ENCODE peak calls at places on chromosomes 13 and 19, in six cellular contexts. One of them, this sample, is unnamed.

GRCh38 chr13:71464673-71465072 is 402.3 kb downstream of the DACH1 start:
- DNase-seq in neural crest cell: no peak
- DNase-seq in right lobe of liver: no peak
- DNase-seq in ascending aorta: no peak
- DNase-seq in Caco-2: no peak
- DNase-seq in brain microvascular endothelial cell: no peak
- DNase-seq in this sample: no peak

GRCh38 chr13:98751397-98752110 is 918 bp downstream of the SLC15A1 start:
- DNase-seq in right lobe of liver: peak; percentile 69
- DNase-seq in Caco-2: peak; percentile 91
- DNase-seq in brain microvascular endothelial cell: no peak
- DNase-seq in ascending aorta: no peak
- DNase-seq in neural crest cell: no peak
- DNase-seq in this sample: no peak

GRCh38 chr13:62019858-62020257 is 604.2 kb upstream of the PCDH20 start:
- DNase-seq in ascending aorta: no peak
- DNase-seq in neural crest cell: no peak
- DNase-seq in brain microvascular endothelial cell: no peak
- DNase-seq in Caco-2: no peak
- DNase-seq in right lobe of liver: no peak
- DNase-seq in this sample: no peak

GRCh38 chr13:112245179-112245724 is 130.9 kb upstream of the SPACA7 start:
- DNase-seq in ascending aorta: no peak
- DNase-seq in Caco-2: no peak
- DNase-seq in right lobe of liver: no peak
- DNase-seq in neural crest cell: no peak
- DNase-seq in brain microvascular endothelial cell: no peak
- DNase-seq in this sample: no peak

GRCh38 chr19:35458821-35459391 is 10.8 kb downstream of the FFAR2 start:
- DNase-seq in ascending aorta: no peak
- DNase-seq in brain microvascular endothelial cell: no peak
- DNase-seq in right lobe of liver: peak; percentile 68
- DNase-seq in Caco-2: peak; percentile 82
- DNase-seq in neural crest cell: no peak
- DNase-seq in this sample: peak; percentile 66

GRCh38 chr13:97107815-97108534 is 113.7 kb upstream of the OXGR1 start:
- DNase-seq in ascending aorta: no peak
- DNase-seq in brain microvascular endothelial cell: peak; percentile 18
- DNase-seq in Caco-2: no peak
- DNase-seq in right lobe of liver: no peak
- DNase-seq in neural crest cell: no peak
- DNase-seq in this sample: no peak

GRCh38 chr19:49546825-49547565 is 19.2 kb downstream of the RCN3 start:
- DNase-seq in right lobe of liver: peak; percentile 74
- DNase-seq in neural crest cell: peak; percentile 81
- DNase-seq in Caco-2: peak; percentile 88
- DNase-seq in brain microvascular endothelial cell: peak; percentile 83
- DNase-seq in ascending aorta: no peak
- DNase-seq in this sample: peak; percentile 80

GRCh38 chr19:48216933-48217332 is 38.8 kb downstream of the CARD8 start:
- DNase-seq in Caco-2: no peak
- DNase-seq in ascending aorta: no peak
- DNase-seq in neural crest cell: no peak
- DNase-seq in brain microvascular endothelial cell: no peak
- DNase-seq in right lobe of liver: no peak
- DNase-seq in this sample: no peak

GRCh38 chr13:46304546-46304945 is 82.5 kb downstream of the RUBCNL start:
- DNase-seq in brain microvascular endothelial cell: no peak
- DNase-seq in right lobe of liver: no peak
- DNase-seq in Caco-2: no peak
- DNase-seq in ascending aorta: no peak
- DNase-seq in neural crest cell: no peak
- DNase-seq in this sample: no peak

GRCh38 chr13:59543418-59543817 is 620.3 kb downstream of the DIAPH3 start:
- DNase-seq in ascending aorta: no peak
- DNase-seq in right lobe of liver: no peak
- DNase-seq in brain microvascular endothelial cell: no peak
- DNase-seq in neural crest cell: no peak
- DNase-seq in Caco-2: no peak
- DNase-seq in this sample: no peak

GRCh38 chr13:113224486-113224885 is 15.1 kb downstream of the CUL4A start:
- DNase-seq in brain microvascular endothelial cell: no peak
- DNase-seq in ascending aorta: no peak
- DNase-seq in Caco-2: no peak
- DNase-seq in right lobe of liver: no peak
- DNase-seq in neural crest cell: no peak
- DNase-seq in this sample: no peak

GRCh38 chr13:63209330-63210017 is 1793.8 kb upstream of the PCDH20 start:
- DNase-seq in brain microvascular endothelial cell: peak; percentile 56
- DNase-seq in ascending aorta: no peak
- DNase-seq in right lobe of liver: no peak
- DNase-seq in Caco-2: no peak
- DNase-seq in neural crest cell: no peak
- DNase-seq in this sample: no peak

GRCh38 chr13:33639158-33639557 is 178.8 kb upstream of the RFC3 start:
- DNase-seq in ascending aorta: no peak
- DNase-seq in Caco-2: peak; percentile 69
- DNase-seq in brain microvascular endothelial cell: peak; percentile 44
- DNase-seq in right lobe of liver: no peak
- DNase-seq in neural crest cell: no peak
- DNase-seq in this sample: no peak

GRCh38 chr13:40211586-40211968 is 454.9 kb downstream of the FOXO1 start:
- DNase-seq in neural crest cell: no peak
- DNase-seq in Caco-2: no peak
- DNase-seq in brain microvascular endothelial cell: no peak
- DNase-seq in right lobe of liver: no peak
- DNase-seq in ascending aorta: no peak
- DNase-seq in this sample: no peak

GRCh38 chr19:48997972-48998371 is 4.3 kb downstream of the RUVBL2 start:
- DNase-seq in Caco-2: peak; percentile 79
- DNase-seq in neural crest cell: peak; percentile 74
- DNase-seq in brain microvascular endothelial cell: peak; percentile 66
- DNase-seq in right lobe of liver: no peak
- DNase-seq in ascending aorta: no peak
- DNase-seq in this sample: peak; percentile 54

GRCh38 chr19:46946611-46947238 is 72.9 kb upstream of the NPAS1 start:
- DNase-seq in neural crest cell: no peak
- DNase-seq in ascending aorta: no peak
- DNase-seq in right lobe of liver: peak; percentile 59
- DNase-seq in Caco-2: no peak
- DNase-seq in brain microvascular endothelial cell: no peak
- DNase-seq in this sample: no peak

GRCh38 chr13:113852536-113853517 is 11.0 kb downstream of the GAS6 start:
- DNase-seq in right lobe of liver: no peak
- DNase-seq in Caco-2: no peak
- DNase-seq in ascending aorta: no peak
- DNase-seq in neural crest cell: no peak
- DNase-seq in brain microvascular endothelial cell: no peak
- DNase-seq in this sample: no peak

GRCh38 chr19:55437410-55437809 is 5.7 kb downstream of the SHISA7 start:
- DNase-seq in brain microvascular endothelial cell: peak; percentile 56
- DNase-seq in ascending aorta: no peak
- DNase-seq in Caco-2: peak; percentile 76
- DNase-seq in right lobe of liver: no peak
- DNase-seq in neural crest cell: peak; percentile 65
- DNase-seq in this sample: no peak

GRCh38 chr19:49932731-49933131 is 3.4 kb upstream of the NUP62 start:
- DNase-seq in brain microvascular endothelial cell: no peak
- DNase-seq in neural crest cell: no peak
- DNase-seq in ascending aorta: no peak
- DNase-seq in Caco-2: no peak
- DNase-seq in right lobe of liver: no peak
- DNase-seq in this sample: no peak

GRCh38 chr19:8826371-8826770 is 5.7 kb downstream of the ZNF558 start:
- DNase-seq in right lobe of liver: no peak
- DNase-seq in ascending aorta: no peak
- DNase-seq in neural crest cell: no peak
- DNase-seq in brain microvascular endothelial cell: no peak
- DNase-seq in Caco-2: no peak
- DNase-seq in this sample: no peak

GRCh38 chr13:112761701-112762689 is 72.2 kb downstream of the ATP11A start:
- DNase-seq in right lobe of liver: no peak
- DNase-seq in neural crest cell: no peak
- DNase-seq in ascending aorta: no peak
- DNase-seq in Caco-2: no peak
- DNase-seq in brain microvascular endothelial cell: no peak
- DNase-seq in this sample: no peak

GRCh38 chr19:41937525-41937924 is 9.3 kb upstream of the ERFL start:
- DNase-seq in neural crest cell: no peak
- DNase-seq in right lobe of liver: no peak
- DNase-seq in brain microvascular endothelial cell: no peak
- DNase-seq in Caco-2: no peak
- DNase-seq in ascending aorta: no peak
- DNase-seq in this sample: no peak

GRCh38 chr19:41939861-41940442 is 11.7 kb upstream of the ERFL start:
- DNase-seq in brain microvascular endothelial cell: no peak
- DNase-seq in ascending aorta: no peak
- DNase-seq in neural crest cell: peak; percentile 49
- DNase-seq in right lobe of liver: no peak
- DNase-seq in Caco-2: peak; percentile 57
- DNase-seq in this sample: peak; percentile 82

GRCh38 chr19:41936416-41936850 is 8.2 kb upstream of the ERFL start:
- DNase-seq in right lobe of liver: no peak
- DNase-seq in brain microvascular endothelial cell: no peak
- DNase-seq in ascending aorta: no peak
- DNase-seq in Caco-2: no peak
- DNase-seq in neural crest cell: no peak
- DNase-seq in this sample: no peak

GRCh38 chr19:41936961-41937360 is 8.7 kb upstream of the ERFL start:
- DNase-seq in Caco-2: no peak
- DNase-seq in neural crest cell: no peak
- DNase-seq in ascending aorta: no peak
- DNase-seq in right lobe of liver: no peak
- DNase-seq in brain microvascular endothelial cell: no peak
- DNase-seq in this sample: no peak

DNA sequence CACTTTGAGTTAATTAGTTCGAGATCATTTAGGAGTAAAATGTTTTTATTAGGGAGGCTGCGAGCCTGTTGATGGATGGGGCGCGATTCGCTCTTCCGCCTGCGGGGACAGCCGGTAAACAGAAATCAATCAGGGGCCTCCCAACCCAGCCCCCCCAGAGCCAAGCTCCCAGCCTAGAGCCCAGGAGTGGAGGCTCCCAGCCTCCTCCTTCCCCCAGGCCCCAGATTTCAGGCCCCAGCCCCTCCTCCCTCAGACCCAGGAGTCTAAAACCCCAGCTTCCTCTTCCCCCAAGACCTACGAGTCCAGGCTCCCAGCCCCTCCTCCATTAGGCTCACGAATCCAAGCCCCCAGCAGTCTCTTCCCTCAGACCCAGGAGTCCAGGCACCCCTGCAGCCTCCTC is 9.7 kb upstream of the ERFL start:
- DNase-seq in neural crest cell: no peak
- DNase-seq in Caco-2: no peak
- DNase-seq in right lobe of liver: no peak
- DNase-seq in ascending aorta: no peak
- DNase-seq in brain microvascular endothelial cell: no peak
- DNase-seq in this sample: no peak
- TF ChIP-seq CTCF in neural crest cell: no peak
- TF ChIP-seq CTCF in Caco-2: peak; percentile 32
- TF ChIP-seq CTCF in right lobe of liver: no peak
- TF ChIP-seq CTCF in ascending aorta: no peak
- TF ChIP-seq CTCF in brain microvascular endothelial cell: no peak
- TF ChIP-seq CTCF in this sample: no peak

DNA sequence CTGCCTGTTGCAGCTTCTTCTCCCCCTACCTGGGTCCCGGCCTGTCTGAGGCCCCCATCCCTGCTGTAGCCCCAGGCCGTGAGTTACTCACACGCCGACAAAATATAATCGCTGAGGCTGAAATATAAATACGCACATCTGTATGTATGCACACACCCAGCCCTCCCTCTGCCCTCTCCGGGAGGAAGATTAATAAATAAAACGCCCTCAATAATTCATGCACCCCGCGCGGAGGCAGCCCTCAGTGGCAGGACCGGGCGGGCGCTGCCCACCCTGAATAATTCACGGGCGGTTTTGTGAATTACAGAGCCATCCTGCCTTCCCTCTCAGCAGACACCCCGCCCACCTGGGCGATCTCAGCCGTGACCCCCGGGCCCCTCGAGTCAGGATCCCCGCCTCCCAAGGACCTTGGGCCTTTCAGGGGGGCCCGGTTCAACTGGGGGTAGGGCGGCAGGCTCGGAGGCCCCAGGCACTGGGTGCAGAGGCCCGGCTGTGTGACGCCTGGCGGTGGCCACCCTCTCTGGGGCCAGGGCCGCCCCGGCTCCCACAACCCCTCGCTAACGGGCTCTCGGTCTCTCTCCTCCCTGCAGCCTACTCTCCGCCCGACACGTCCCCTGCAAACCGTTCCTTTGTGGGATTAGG is 24.2 kb downstream of the SMIM24 start:
- DNase-seq in right lobe of liver: no peak
- DNase-seq in ascending aorta: no peak
- DNase-seq in Caco-2: no peak
- DNase-seq in brain microvascular endothelial cell: no peak
- DNase-seq in neural crest cell: no peak
- DNase-seq in this sample: no peak
- TF ChIP-seq CTCF in right lobe of liver: no peak
- TF ChIP-seq CTCF in ascending aorta: no peak
- TF ChIP-seq CTCF in Caco-2: no peak
- TF ChIP-seq CTCF in brain microvascular endothelial cell: no peak
- TF ChIP-seq CTCF in neural crest cell: no peak
- TF ChIP-seq CTCF in this sample: no peak

GRCh38 chr13:66359910-66360552 is 870.1 kb downstream of the PCDH9 start:
- DNase-seq in brain microvascular endothelial cell: no peak
- DNase-seq in right lobe of liver: no peak
- DNase-seq in ascending aorta: no peak
- DNase-seq in neural crest cell: no peak
- DNase-seq in Caco-2: no peak
- DNase-seq in this sample: no peak
- TF ChIP-seq CTCF in brain microvascular endothelial cell: no peak
- TF ChIP-seq CTCF in right lobe of liver: no peak
- TF ChIP-seq CTCF in ascending aorta: no peak
- TF ChIP-seq CTCF in neural crest cell: no peak
- TF ChIP-seq CTCF in Caco-2: no peak
- TF ChIP-seq CTCF in this sample: no peak

DNA sequence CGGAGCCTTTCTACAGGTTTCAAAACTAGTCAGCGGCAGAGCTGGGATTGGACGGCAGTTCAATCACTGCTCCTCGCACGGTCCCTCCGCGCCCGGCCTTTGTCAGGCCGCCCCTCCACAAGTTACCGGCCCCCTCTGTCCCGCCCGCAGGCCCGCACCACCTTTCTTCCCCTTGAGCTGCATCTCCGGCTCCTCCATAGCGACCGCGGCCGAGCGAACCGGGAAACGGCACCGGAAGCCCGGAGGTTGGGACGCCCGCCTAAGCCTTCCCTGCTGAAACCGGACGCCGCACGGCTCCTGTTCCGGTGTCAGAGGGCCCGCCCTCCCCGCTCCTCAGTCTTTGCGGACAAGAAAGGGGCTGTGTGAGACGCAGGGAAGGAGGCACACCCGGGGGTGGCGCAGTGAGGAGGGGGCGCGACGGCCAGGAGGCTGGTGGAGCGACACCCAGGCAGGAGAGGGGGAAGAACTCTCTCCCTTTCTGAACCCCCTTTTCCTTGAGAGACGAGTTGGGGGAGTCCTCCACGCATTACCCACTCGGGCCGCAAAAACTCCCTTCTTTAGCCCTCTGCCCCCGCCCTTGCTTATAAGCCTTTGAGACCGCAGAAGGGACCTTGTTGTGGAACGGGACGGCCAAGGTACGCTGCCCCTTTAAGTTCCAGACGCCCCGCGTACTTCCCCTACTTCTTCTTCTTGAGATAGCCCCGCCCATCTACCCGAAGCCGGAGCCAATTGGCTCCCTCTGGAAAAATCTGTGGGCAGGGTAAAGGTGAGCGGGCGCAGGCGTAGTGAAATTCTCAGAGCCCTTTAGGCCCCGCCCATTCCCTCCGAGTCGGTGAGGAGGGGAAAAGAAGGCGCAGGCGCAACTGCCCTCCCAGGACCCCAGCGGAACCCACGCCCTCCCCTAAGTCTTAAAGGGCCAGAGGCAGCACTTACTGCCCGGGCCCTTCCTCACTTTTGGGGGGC is at the start of the genes BORCS8 and RFXANK:
- DNase-seq in right lobe of liver: peak; percentile 99
- DNase-seq in neural crest cell: peak; percentile 99
- DNase-seq in ascending aorta: peak; percentile 94
- DNase-seq in Caco-2: peak; percentile 98
- DNase-seq in brain microvascular endothelial cell: peak; percentile 99
- DNase-seq in this sample: peak; percentile 98
- TF ChIP-seq CTCF in right lobe of liver: no peak
- TF ChIP-seq CTCF in neural crest cell: no peak
- TF ChIP-seq CTCF in ascending aorta: no peak
- TF ChIP-seq CTCF in Caco-2: no peak
- TF ChIP-seq CTCF in brain microvascular endothelial cell: no peak
- TF ChIP-seq CTCF in this sample: no peak

This sample was measured in GM10248.